ENCODE peak calls at places on chromosomes 3 and 15, in eight cellular contexts. N is colonic mucosa; Y is NCI-H1105; I is effector memory CD4-positive, alpha-beta T cell; R is tibial nerve; O is SIG-M5; F is mesothelial cell of epicardium; U is stimulated activated CD4-positive, alpha-beta T cell treated with anti-CD3 and anti-CD28 coated beads, Interleukin-4, amount 100 ng/mL, for 48 hours. W is an unnamed sample.

GRCh38 chr3:53544357-53544756 is 49.9 kb downstream of the CACNA1D start:
- DNase-seq in O (no peak), N (no peak), F (no peak), Y (no peak), R (no peak), I (no peak), U (no peak), W (no peak)

GRCh38 chr3:189839576-189839975 is 208.4 kb downstream of the TP63 start:
- DNase-seq in U (no peak), R (no peak), N (no peak), F (no peak), Y (no peak), O (no peak), I (no peak), W (no peak)

GRCh38 chr3:184460276-184460675 is 80.4 kb downstream of the CHRD start:
- DNase-seq in U (no peak), N (no peak), F (no peak), O (no peak), I (no peak), Y (no peak), R (no peak), W (no peak)

GRCh38 chr3:13714251-13714916 is 165.5 kb downstream of the FBLN2 start:
- DNase-seq in F (peak; percentile 16), U (no peak), N (no peak), O (no peak), Y (no peak), I (no peak), R (no peak), W (no peak)

GRCh38 chr15:65981837-65982696 is 112.8 kb downstream of the RAB11A start:
- DNase-seq in F (peak; percentile 45), N (peak; percentile 67), U (peak; percentile 31), Y (peak; percentile 91), R (no peak), I (peak; percentile 9), O (no peak), W (no peak)

GRCh38 chr3:62586356-62586755 is 213.0 kb upstream of the FEZF2 start:
- DNase-seq in Y (no peak), U (no peak), O (no peak), I (no peak), F (no peak), N (no peak), R (no peak), W (no peak)

GRCh38 chr15:68444336-68444735 is 12.4 kb upstream of the ITGA11 start:
- DNase-seq in R (no peak), F (no peak), O (no peak), Y (no peak), I (no peak), U (no peak), N (no peak), W (no peak)

GRCh38 chr3:99839613-99840012 is 22.0 kb downstream of the CMSS1 start:
- DNase-seq in U (no peak), I (no peak), R (no peak), N (no peak), Y (no peak), O (no peak), F (no peak), W (no peak)

GRCh38 chr3:160671231-160671630 is 5.7 kb upstream of the ARL14 start:
- DNase-seq in R (no peak), I (no peak), U (no peak), F (no peak), Y (no peak), N (no peak), O (no peak), W (no peak)

GRCh38 chr3:37554364-37554763 is 307.3 kb upstream of the CTDSPL start:
- DNase-seq in Y (no peak), R (no peak), N (no peak), F (no peak), I (no peak), O (no peak), U (no peak), W (no peak)

GRCh38 chr3:127043041-127043641 is 60.2 kb downstream of the PLXNA1 start:
- DNase-seq in Y (no peak), U (no peak), F (no peak), R (no peak), N (no peak), O (no peak), I (no peak), W (no peak)

GRCh38 chr15:89421219-89421618 is 75.2 kb downstream of the RHCG start:
- DNase-seq in N (no peak), U (no peak), O (no peak), I (no peak), R (no peak), F (no peak), Y (no peak), W (no peak)

GRCh38 chr15:40084657-40085056 is 24.0 kb downstream of the BMF start:
- DNase-seq in R (no peak), O (no peak), U (no peak), F (no peak), Y (no peak), N (no peak), I (no peak), W (no peak)

GRCh38 chr15:73956276-73957086 is 30.2 kb downstream of the LOXL1 start:
- DNase-seq in I (no peak), O (no peak), Y (no peak), U (no peak), R (no peak), F (no peak), N (no peak), W (peak; percentile 46)

GRCh38 chr3:182618085-182618732 is 175.1 kb upstream of the ATP11B start:
- DNase-seq in U (no peak), N (no peak), R (no peak), O (no peak), Y (peak; percentile 50), I (no peak), F (no peak), W (no peak)

GRCh38 chr3:4505688-4506558 is 12.8 kb downstream of the ITPR1 start:
- DNase-seq in I (no peak), U (no peak), R (no peak), Y (no peak), N (no peak), F (no peak), O (no peak), W (no peak)

GRCh38 chr15:70854669-70854976 is 666 bp upstream of the LARP6 start:
- DNase-seq in O (no peak), N (no peak), R (no peak), F (no peak), I (no peak), U (no peak), Y (no peak), W (no peak)

GRCh38 chr15:64740361-64741170 is 34.8 kb downstream of the RBPMS2 start:
- DNase-seq in N (peak; percentile 48), R (no peak), I (no peak), Y (no peak), U (no peak), F (no peak), O (no peak), W (no peak)

GRCh38 chr15:94229591-94230365 is 1.6 kb upstream of the MCTP2 start:
- DNase-seq in F (no peak), U (no peak), N (no peak), I (peak; percentile 41), Y (no peak), O (no peak), R (no peak), W (no peak)

GRCh38 chr3:130263708-130264107 is 81.8 kb upstream of the COL6A5 start:
- DNase-seq in N (no peak), O (no peak), U (no peak), F (no peak), R (no peak), Y (no peak), I (no peak), W (no peak)

GRCh38 chr3:36362973-36363372 is 17.3 kb upstream of the STAC start:
- DNase-seq in N (no peak), R (no peak), I (no peak), U (no peak), Y (no peak), F (no peak), O (no peak), W (no peak)

GRCh38 chr3:186930143-186930638 is at the start of gene ST6GAL1:
- DNase-seq in Y (no peak), O (peak; percentile 22), U (peak; percentile 61), N (peak; percentile 83), I (peak; percentile 29), F (peak; percentile 66), R (peak; percentile 35), W (no peak)

GRCh38 chr3:123297627-123297899 is 95.8 kb downstream of the SEC22A start:
- DNase-seq in I (no peak), U (no peak), F (no peak), R (no peak), N (no peak), O (no peak), Y (no peak), W (no peak)

GRCh38 chr3:44883213-44883955 is 9.0 kb downstream of the TGM4 start:
- DNase-seq in R (no peak), F (no peak), I (no peak), O (no peak), U (no peak), Y (no peak), N (no peak), W (no peak)

GRCh38 chr15:33107950-33108349 is 86.6 kb downstream of the FMN1 start:
- DNase-seq in I (no peak), F (no peak), O (no peak), U (no peak), Y (no peak), R (no peak), N (no peak), W (no peak)

GRCh38 chr3:42214064-42214463 is 51.9 kb downstream of the CCK start:
- DNase-seq in F (no peak), U (no peak), O (no peak), N (no peak), I (no peak), R (no peak), Y (no peak), W (no peak)

GRCh38 chr3:32249184-32249782 is 10.8 kb downstream of the CMTM8 start:
- DNase-seq in I (no peak), Y (no peak), F (no peak), O (no peak), U (no peak), R (no peak), N (no peak), W (no peak)

GRCh38 chr3:112293368-112294321 is at the start of gene SLC9C1:
- DNase-seq in N (peak; percentile 73), R (no peak), Y (peak; percentile 27), O (peak; percentile 34), U (no peak), I (no peak), F (peak; percentile 39), W (peak; percentile 5)

GRCh38 chr15:99618941-99619411 is 53.2 kb downstream of the MEF2A start:
- DNase-seq in U (no peak), F (no peak), I (no peak), N (no peak), R (no peak), O (no peak), Y (no peak), W (no peak)

GRCh38 chr15:40787344-40787841 is 17.6 kb downstream of the C15orf62 start:
- DNase-seq in F (peak; percentile 68), R (no peak), O (peak; percentile 8), N (peak; percentile 88), U (peak; percentile 38), Y (peak; percentile 87), I (peak; percentile 16), W (no peak)

GRCh38 chr3:42701371-42702065 is 1.1 kb downstream of the HHATL start:
- DNase-seq in Y (no peak), I (peak; percentile 18), U (peak; percentile 52), O (no peak), R (no peak), N (peak; percentile 56), F (peak; percentile 71), W (peak; percentile 15)

GRCh38 chr15:98455899-98456298 is 192.4 kb upstream of the IGF1R start:
- DNase-seq in F (no peak), R (no peak), I (no peak), N (no peak), Y (no peak), U (no peak), O (no peak), W (no peak)

GRCh38 chr3:72022027-72022426 is 237.1 kb upstream of the PROK2 start:
- DNase-seq in Y (no peak), F (no peak), O (no peak), R (no peak), I (no peak), U (no peak), N (no peak), W (no peak)

GRCh38 chr3:146160964-146161724 is at the start of gene PLOD2:
- DNase-seq in O (no peak), N (peak; percentile 81), I (no peak), Y (peak; percentile 87), F (peak; percentile 81), U (peak; percentile 12), R (peak; percentile 25), W (peak; percentile 83)